ENCODE peak calls at places on chromosomes 13 and 19, in ten cellular contexts. W is left lung; V is Calu3; T is cardiac muscle cell; B is CD4-positive, alpha-beta T cell; R is psoas muscle; L is AG10803; K is cardiac fibroblast; C is epithelial cell of esophagus; X is ovary. U is an unnamed sample.

GRCh38 chr13:106851251-106851650 is 283.3 kb upstream of the ARGLU1 start:
- DNase-seq in L (no peak), B (no peak), W (no peak), C (peak; percentile 36), R (no peak), X (no peak), T (no peak), V (no peak), K (no peak), U (no peak)

GRCh38 chr13:39512687-39513086 is 90.3 kb downstream of the LHFPL6 start:
- DNase-seq in K (no peak), V (no peak), W (no peak), T (no peak), R (no peak), X (no peak), B (no peak), L (no peak), C (peak; percentile 65), U (no peak)

GRCh38 chr19:11873762-11874161 is 13.8 kb upstream of the ZNF69 start:
- DNase-seq in W (no peak), X (no peak), T (no peak), R (no peak), L (no peak), V (no peak), K (no peak), B (no peak), C (no peak), U (no peak)

GRCh38 chr13:106349080-106349841 is 186.2 kb downstream of the EFNB2 start:
- DNase-seq in W (peak; percentile 42), L (no peak), T (peak; percentile 47), C (peak; percentile 85), X (no peak), B (no peak), V (peak; percentile 15), R (no peak), K (no peak), U (no peak)

GRCh38 chr13:33271759-33272158 is 13.8 kb downstream of the STARD13 start:
- DNase-seq in R (no peak), C (no peak), K (no peak), X (no peak), W (no peak), L (no peak), V (no peak), T (no peak), B (no peak), U (no peak)

GRCh38 chr13:114123876-114124275 is 8.5 kb downstream of the RASA3 start:
- DNase-seq in V (no peak), C (no peak), R (no peak), T (no peak), K (no peak), W (no peak), B (no peak), X (no peak), L (no peak), U (no peak)

GRCh38 chr19:13841339-13842293 is 35.3 kb upstream of the NANOS3 start:
- DNase-seq in V (no peak), X (peak; percentile 52), C (peak; percentile 52), B (no peak), R (peak; percentile 76), L (peak; percentile 48), T (no peak), W (peak; percentile 77), K (peak; percentile 49), U (no peak)

GRCh38 chr19:39362682-39363657 is 20.7 kb downstream of the SAMD4B start:
- DNase-seq in W (no peak), L (peak; percentile 63), T (no peak), X (no peak), C (peak; percentile 73), K (peak; percentile 68), B (no peak), V (no peak), R (no peak), U (no peak)

DNA sequence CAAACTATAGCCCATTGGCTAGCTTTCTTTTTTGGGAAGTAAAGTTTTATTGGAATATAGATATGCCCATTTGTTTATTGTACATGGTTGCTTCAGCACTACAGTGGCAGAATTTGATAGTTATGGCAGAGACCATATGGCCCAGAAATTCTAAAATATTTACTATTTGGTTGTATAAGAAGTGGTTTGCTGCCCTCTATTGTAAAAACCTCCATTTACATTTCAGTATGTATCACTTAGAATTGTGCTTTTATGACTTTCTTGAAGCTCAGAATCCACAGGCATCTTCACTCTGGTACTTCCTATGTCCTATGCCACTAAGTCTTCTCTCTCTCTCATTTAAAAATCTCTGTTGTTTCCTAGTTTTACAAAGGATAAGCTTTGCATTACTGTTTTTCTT is 37.7 kb downstream of the DLEU7 start:
- DNase-seq in T (no peak), W (no peak), B (no peak), C (peak; percentile 26), L (peak; percentile 24), K (peak; percentile 29), V (no peak), X (no peak), R (no peak), U (no peak)
- TF ChIP-seq CTCF in T (peak; percentile 7), W (no peak), B (no peak), C (no peak), L (peak; percentile 29), K (peak; percentile 18), V (no peak), X (no peak), R (no peak), U (no peak)

GRCh38 chr13:49646688-49647087 is 18.4 kb downstream of the ARL11 start:
- DNase-seq in R (no peak), T (no peak), L (no peak), V (no peak), B (no peak), K (no peak), C (no peak), W (no peak), X (no peak), U (no peak)

GRCh38 chr13:49651775-49652690 is 23.7 kb downstream of the ARL11 start:
- DNase-seq in B (no peak), L (no peak), V (no peak), R (peak; percentile 74), K (no peak), W (no peak), T (no peak), X (no peak), C (no peak), U (no peak)

GRCh38 chr13:49649963-49650312 is 21.6 kb downstream of the ARL11 start:
- DNase-seq in R (peak; percentile 52), T (no peak), W (no peak), K (no peak), V (no peak), X (no peak), C (no peak), B (no peak), L (no peak), U (no peak)

GRCh38 chr13:49652691-49653305 is 24.5 kb downstream of the ARL11 start:
- DNase-seq in W (no peak), T (peak; percentile 60), R (peak; percentile 27), V (peak; percentile 21), C (peak; percentile 53), L (peak; percentile 37), X (no peak), B (no peak), K (peak; percentile 30), U (no peak)

DNA sequence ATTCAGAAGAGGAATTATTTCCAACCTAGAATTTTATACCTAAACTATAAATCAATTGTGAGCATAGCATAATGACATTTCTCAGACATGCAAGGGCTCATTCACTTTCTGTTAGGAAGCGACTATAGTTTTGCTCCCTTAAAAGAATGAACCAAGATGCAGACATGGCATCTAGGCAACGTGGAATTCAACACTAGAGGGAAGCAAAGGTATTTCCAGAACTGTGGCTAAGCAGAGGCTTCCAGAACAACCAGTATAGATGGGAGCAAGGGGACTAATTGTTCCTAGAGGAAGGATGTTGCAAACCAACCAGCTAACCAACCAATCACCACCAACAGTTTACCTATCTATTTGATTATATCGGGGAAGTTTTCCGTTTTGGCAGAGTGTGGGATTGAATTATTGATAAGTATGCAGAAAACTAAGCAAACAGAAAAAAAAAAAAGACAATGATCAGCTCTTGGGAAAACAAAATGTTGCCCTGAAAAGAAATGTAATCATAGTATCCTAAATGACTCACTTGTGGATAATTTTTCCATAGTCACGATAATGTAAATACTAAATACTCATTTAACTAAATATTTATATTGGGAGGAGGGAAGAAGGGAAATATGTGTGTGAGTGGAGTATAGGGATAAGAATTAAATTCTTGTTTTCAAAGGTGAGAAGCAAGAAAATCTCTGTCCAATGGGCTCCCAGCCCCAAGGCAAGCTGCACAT is 21.1 kb downstream of the ARL11 start:
- DNase-seq in W (no peak), K (peak; percentile 67), V (no peak), L (peak; percentile 44), X (no peak), R (no peak), T (peak; percentile 45), C (peak; percentile 45), B (no peak), U (no peak)
- TF ChIP-seq CTCF in W (no peak), K (peak; percentile 56), V (no peak), L (peak; percentile 60), X (peak; percentile 19), R (peak; percentile 38), T (peak; percentile 60), C (peak; percentile 55), B (no peak), U (no peak)

GRCh38 chr13:46109451-46109850 is 4.6 kb upstream of the CPB2 start:
- DNase-seq in T (no peak), R (no peak), L (no peak), W (no peak), X (no peak), K (no peak), C (no peak), V (no peak), B (no peak), U (no peak)

GRCh38 chr13:46111151-46111550 is 6.3 kb upstream of the CPB2 start:
- DNase-seq in L (no peak), X (no peak), V (no peak), R (no peak), K (no peak), W (no peak), T (no peak), B (no peak), C (no peak), U (no peak)

GRCh38 chr13:46104868-46105267 is at the start of gene CPB2:
- DNase-seq in T (no peak), B (no peak), C (no peak), X (no peak), V (no peak), W (no peak), K (no peak), R (no peak), L (no peak), U (no peak)

GRCh38 chr13:46103037-46103436 is 1.8 kb downstream of the CPB2 start:
- DNase-seq in K (no peak), L (no peak), X (no peak), W (no peak), C (no peak), T (no peak), V (no peak), B (no peak), R (no peak), U (no peak)

DNA sequence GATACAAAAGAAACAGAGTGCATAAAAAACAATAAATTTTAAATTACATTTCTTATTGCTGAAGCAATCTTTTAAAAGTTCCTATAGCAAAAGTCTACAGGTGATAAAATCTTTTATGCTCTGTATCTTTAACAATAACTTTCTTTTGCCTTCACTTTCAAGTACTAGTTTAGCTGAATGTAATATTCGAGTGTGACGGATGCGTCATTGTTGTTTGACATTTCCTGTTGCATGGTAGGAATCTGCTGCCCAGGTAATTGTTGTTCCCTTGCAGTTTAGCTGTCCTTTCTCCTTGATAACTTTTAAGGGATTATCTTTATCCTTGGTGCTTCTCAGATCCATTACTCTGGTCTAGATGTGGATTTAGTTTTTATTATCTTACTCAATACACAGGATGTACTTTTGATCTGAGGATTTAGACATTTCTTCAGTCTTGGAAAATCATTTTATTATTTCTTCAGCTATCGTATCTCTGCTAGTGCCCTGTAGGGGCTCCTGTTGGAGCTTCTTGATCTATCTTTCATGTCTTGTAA is 2.1 kb upstream of the CPB2 start:
- DNase-seq in V (no peak), K (no peak), R (no peak), T (no peak), C (peak; percentile 55), B (no peak), X (no peak), L (no peak), W (no peak), U (no peak)
- TF ChIP-seq CTCF in V (no peak), K (no peak), R (no peak), T (no peak), C (no peak), B (no peak), X (no peak), L (no peak), W (no peak), U (no peak)

GRCh38 chr19:2315818-2316353 is 7.9 kb upstream of the LINGO3 start:
- DNase-seq in V (peak; percentile 65), L (peak; percentile 53), X (no peak), R (peak; percentile 64), C (no peak), B (no peak), K (peak; percentile 74), W (peak; percentile 85), T (peak; percentile 80), U (peak; percentile 90)
- TF ChIP-seq CTCF in V (peak; percentile 41), L (peak; percentile 57), X (no peak), R (peak; percentile 45), C (no peak), B (peak; percentile 4), K (peak; percentile 74), W (peak; percentile 49), T (peak; percentile 73), U (peak; percentile 81)